ENCODE peak calls at places on chromosomes 5 and 9, in seven cellular contexts. One of them, this sample, is unnamed. For H3K36me3, the result is how much of the 10 kb centered on the place peaks cover.

GRCh38 chr9:32378993-32379729 is 5.3 kb upstream of the ACO1 start:
- DNase-seq in ovary: peak
- DNase-seq in A673: peak
- DNase-seq in heart right ventricle: no peak
- DNase-seq in heart left ventricle: peak
- DNase-seq in endodermal cell: peak
- DNase-seq in PC-9: peak
- DNase-seq in this sample: peak

GRCh38 chr5:95664204-95664786 is 17.7 kb downstream of the RFESD start:
- DNase-seq in heart right ventricle: no peak
- DNase-seq in ovary: peak
- DNase-seq in A673: peak
- DNase-seq in heart left ventricle: no peak
- DNase-seq in endodermal cell: no peak
- DNase-seq in PC-9: peak
- DNase-seq in this sample: no peak

GRCh38 chr9:13163946-13164345 is 115.5 kb downstream of the MPDZ start:
- DNase-seq in heart right ventricle: no peak
- DNase-seq in ovary: no peak
- DNase-seq in heart left ventricle: no peak
- DNase-seq in A673: no peak
- DNase-seq in PC-9: no peak
- DNase-seq in endodermal cell: no peak
- DNase-seq in this sample: no peak

GRCh38 chr9:70195456-70195855 is 63.3 kb upstream of the SMC5 start:
- DNase-seq in heart left ventricle: no peak
- DNase-seq in endodermal cell: no peak
- DNase-seq in A673: no peak
- DNase-seq in ovary: no peak
- DNase-seq in PC-9: no peak
- DNase-seq in heart right ventricle: no peak
- DNase-seq in this sample: no peak

GRCh38 chr9:114424126-114424525 is 36.3 kb upstream of the AKNA start:
- DNase-seq in ovary: no peak
- DNase-seq in A673: no peak
- DNase-seq in heart left ventricle: no peak
- DNase-seq in heart right ventricle: no peak
- DNase-seq in PC-9: no peak
- DNase-seq in endodermal cell: no peak
- DNase-seq in this sample: no peak

GRCh38 chr9:134557331-134557730 is 84.3 kb upstream of the COL5A1 start:
- DNase-seq in heart right ventricle: no peak
- DNase-seq in heart left ventricle: peak
- DNase-seq in A673: no peak
- DNase-seq in endodermal cell: peak
- DNase-seq in ovary: no peak
- DNase-seq in PC-9: no peak
- DNase-seq in this sample: no peak

GRCh38 chr9:132079391-132080071 is at the start of gene MED27:
- DNase-seq in ovary: peak
- DNase-seq in heart right ventricle: peak
- DNase-seq in PC-9: peak
- DNase-seq in endodermal cell: peak
- DNase-seq in heart left ventricle: peak
- DNase-seq in A673: peak
- DNase-seq in this sample: peak

GRCh38 chr5:57174850-57175525 is 1.1 kb downstream of the GPBP1 start:
- DNase-seq in endodermal cell: no peak
- DNase-seq in PC-9: no peak
- DNase-seq in heart left ventricle: no peak
- DNase-seq in ovary: no peak
- DNase-seq in heart right ventricle: no peak
- DNase-seq in A673: no peak
- DNase-seq in this sample: no peak

GRCh38 chr5:60403343-60404006 is 296.5 kb downstream of the DEPDC1B start:
- DNase-seq in PC-9: no peak
- DNase-seq in heart left ventricle: no peak
- DNase-seq in endodermal cell: no peak
- DNase-seq in ovary: no peak
- DNase-seq in heart right ventricle: no peak
- DNase-seq in A673: no peak
- DNase-seq in this sample: no peak

GRCh38 chr9:130328349-130328801 is 62.8 kb downstream of the HMCN2 start:
- DNase-seq in heart left ventricle: no peak
- DNase-seq in A673: no peak
- DNase-seq in ovary: peak
- DNase-seq in PC-9: no peak
- DNase-seq in heart right ventricle: peak
- DNase-seq in endodermal cell: no peak
- DNase-seq in this sample: no peak

GRCh38 chr9:74570879-74571512 is 73.9 kb downstream of the RORB start:
- DNase-seq in heart left ventricle: no peak
- DNase-seq in ovary: no peak
- DNase-seq in A673: peak
- DNase-seq in heart right ventricle: no peak
- DNase-seq in endodermal cell: peak
- DNase-seq in PC-9: peak
- DNase-seq in this sample: peak

GRCh38 chr9:129885018-129885669 is 49.9 kb downstream of the USP20 start:
- DNase-seq in ovary: peak
- DNase-seq in PC-9: no peak
- DNase-seq in heart left ventricle: peak
- DNase-seq in heart right ventricle: peak
- DNase-seq in endodermal cell: peak
- DNase-seq in A673: peak
- DNase-seq in this sample: peak

GRCh38 chr5:127092690-127093089 is 19.4 kb upstream of the C5orf63 start:
- DNase-seq in endodermal cell: peak
- DNase-seq in PC-9: no peak
- DNase-seq in A673: no peak
- DNase-seq in heart left ventricle: no peak
- DNase-seq in heart right ventricle: no peak
- DNase-seq in ovary: no peak
- DNase-seq in this sample: no peak

GRCh38 chr5:116130471-116130870 is 45.6 kb downstream of the COMMD10 start:
- DNase-seq in heart left ventricle: no peak
- DNase-seq in endodermal cell: no peak
- DNase-seq in A673: no peak
- DNase-seq in heart right ventricle: no peak
- DNase-seq in ovary: no peak
- DNase-seq in PC-9: no peak
- DNase-seq in this sample: no peak

GRCh38 chr5:127899214-127899610 is 184.4 kb upstream of the SLC12A2 start:
- DNase-seq in heart left ventricle: no peak
- DNase-seq in A673: no peak
- DNase-seq in endodermal cell: no peak
- DNase-seq in PC-9: no peak
- DNase-seq in ovary: no peak
- DNase-seq in heart right ventricle: no peak
- DNase-seq in this sample: no peak

GRCh38 chr5:168288349-168289245 is 2.8 kb upstream of the WWC1 start:
- DNase-seq in heart right ventricle: no peak
- DNase-seq in PC-9: peak
- DNase-seq in A673: no peak
- DNase-seq in ovary: no peak
- DNase-seq in heart left ventricle: no peak
- DNase-seq in endodermal cell: peak
- DNase-seq in this sample: peak

GRCh38 chr9:133735894-133736293 is 2.3 kb downstream of the SARDH start:
- DNase-seq in heart right ventricle: no peak
- DNase-seq in endodermal cell: no peak
- DNase-seq in ovary: no peak
- DNase-seq in PC-9: no peak
- DNase-seq in A673: no peak
- DNase-seq in heart left ventricle: no peak
- DNase-seq in this sample: no peak

GRCh38 chr5:8842906-8843590 is 702.8 kb downstream of the SEMA5A start:
- DNase-seq in PC-9: no peak
- DNase-seq in heart right ventricle: no peak
- DNase-seq in A673: no peak
- DNase-seq in heart left ventricle: no peak
- DNase-seq in endodermal cell: no peak
- DNase-seq in ovary: no peak
- DNase-seq in this sample: peak

GRCh38 chr9:125241863-125242739 is 958 bp upstream of the HSPA5 start:
- DNase-seq in A673: peak
- DNase-seq in heart left ventricle: peak
- DNase-seq in ovary: no peak
- DNase-seq in endodermal cell: no peak
- DNase-seq in heart right ventricle: peak
- DNase-seq in PC-9: no peak
- DNase-seq in this sample: no peak

GRCh38 chr5:64784451-64785025 is 15.8 kb downstream of the CWC27 start:
- DNase-seq in ovary: peak
- DNase-seq in heart left ventricle: peak
- DNase-seq in PC-9: peak
- DNase-seq in endodermal cell: peak
- DNase-seq in A673: peak
- DNase-seq in heart right ventricle: peak
- DNase-seq in this sample: peak

DNA sequence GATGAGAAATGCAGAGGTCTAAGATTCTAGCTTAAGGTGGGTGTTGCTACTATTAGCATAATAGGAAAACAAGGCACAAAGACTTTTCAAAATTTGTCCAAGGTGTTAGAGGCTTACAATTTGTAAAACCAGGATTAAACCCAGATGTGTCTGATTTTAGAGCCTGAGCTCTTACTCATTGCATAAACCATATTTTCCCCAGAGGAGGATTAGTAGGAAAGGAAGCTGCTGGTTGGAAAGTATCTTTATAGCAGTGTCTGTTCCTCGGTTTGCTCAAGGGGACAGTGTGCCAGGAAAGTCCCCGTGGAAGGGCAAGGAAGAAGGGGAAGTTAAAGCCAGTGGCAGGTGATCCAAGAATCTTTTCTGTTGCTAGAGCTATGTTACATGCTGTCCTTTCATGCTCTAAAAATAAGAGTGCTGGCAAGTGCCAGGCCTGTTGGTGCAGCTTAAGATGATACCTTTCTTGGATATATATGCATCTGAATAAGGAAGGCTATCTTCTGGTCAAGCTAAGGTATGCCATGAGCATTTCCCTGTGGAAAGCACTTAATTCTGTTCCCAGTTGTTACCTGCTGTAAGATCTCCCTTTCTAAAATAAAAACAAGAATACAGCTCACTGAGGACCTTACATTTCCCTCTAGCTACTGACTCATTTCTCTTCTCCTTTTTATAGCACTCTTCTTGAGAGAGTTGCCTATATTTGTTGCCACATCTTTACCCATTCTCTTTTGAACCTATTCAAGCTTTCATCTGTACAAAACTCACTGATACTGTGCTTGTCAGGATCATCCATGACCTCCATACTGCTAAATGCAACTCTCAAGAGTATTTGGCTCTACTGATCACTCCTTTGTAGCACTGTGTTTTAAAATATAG is 8.0 kb downstream of the PDCD1LG2 start:
- DNase-seq in heart right ventricle: no peak
- DNase-seq in PC-9: no peak
- DNase-seq in heart left ventricle: no peak
- DNase-seq in A673: no peak
- DNase-seq in ovary: no peak
- DNase-seq in endodermal cell: no peak
- DNase-seq in this sample: no peak
- H3K4me3 ChIP-seq in heart right ventricle: no peak
- H3K4me3 ChIP-seq in PC-9: no peak
- H3K4me3 ChIP-seq in heart left ventricle: no peak
- H3K4me3 ChIP-seq in A673: no peak
- H3K4me3 ChIP-seq in ovary: no peak
- H3K4me3 ChIP-seq in endodermal cell: no peak
- H3K4me3 ChIP-seq in this sample: no peak

DNA sequence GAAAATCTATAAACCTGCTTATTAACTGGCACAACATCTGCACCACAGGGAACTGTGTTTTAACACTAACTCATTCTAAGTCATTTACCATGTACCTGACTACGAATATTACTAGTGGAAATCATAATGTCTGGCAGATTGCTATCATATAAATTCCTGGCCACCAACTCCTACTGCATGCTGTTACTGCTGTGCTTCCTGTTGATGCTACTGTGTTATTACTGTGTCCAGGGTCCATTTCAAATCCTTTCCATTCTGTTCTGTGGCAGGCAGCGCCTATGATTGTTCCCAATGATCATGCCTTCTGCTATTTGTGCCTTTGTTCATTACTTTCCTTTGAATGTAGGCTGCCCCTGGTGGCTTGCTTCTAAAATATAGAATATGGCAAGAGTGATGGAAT is 4.7 kb upstream of the ZNF131 start:
- DNase-seq in heart left ventricle: no peak
- DNase-seq in endodermal cell: no peak
- DNase-seq in heart right ventricle: no peak
- DNase-seq in ovary: no peak
- DNase-seq in PC-9: no peak
- DNase-seq in A673: no peak
- DNase-seq in this sample: no peak
- TF ChIP-seq CTCF in heart left ventricle: no peak
- TF ChIP-seq CTCF in endodermal cell: no peak
- TF ChIP-seq CTCF in heart right ventricle: no peak
- TF ChIP-seq CTCF in ovary: no peak
- TF ChIP-seq CTCF in PC-9: no peak
- TF ChIP-seq CTCF in A673: no peak
- TF ChIP-seq CTCF in this sample: no peak

DNA sequence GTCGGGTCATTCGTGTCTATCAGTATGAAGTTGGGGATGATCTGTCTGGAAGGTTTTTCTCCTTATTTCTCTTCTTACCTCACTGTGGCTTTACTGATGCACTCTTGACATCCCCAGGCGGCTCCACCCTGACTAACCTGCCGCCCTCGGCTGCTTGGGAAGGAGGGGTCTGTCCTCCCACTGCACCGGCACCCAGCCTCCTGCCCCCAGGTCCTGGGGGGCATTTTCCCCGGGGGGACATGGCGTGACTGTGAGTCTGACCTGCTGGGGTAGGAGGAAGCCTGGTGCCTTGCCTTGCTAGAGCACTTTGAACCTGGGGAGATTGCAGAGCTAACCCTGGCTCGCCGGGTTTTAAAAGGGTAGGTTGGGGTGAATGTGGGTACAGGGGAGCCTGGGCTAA is 27.5 kb downstream of the DYNC2I2 start:
- DNase-seq in PC-9: no peak
- DNase-seq in endodermal cell: no peak
- DNase-seq in A673: no peak
- DNase-seq in heart left ventricle: no peak
- DNase-seq in heart right ventricle: no peak
- DNase-seq in ovary: no peak
- DNase-seq in this sample: no peak
- H3K36me3 ChIP-seq in PC-9: under half
- H3K36me3 ChIP-seq in endodermal cell: half or more
- H3K36me3 ChIP-seq in A673: half or more
- H3K36me3 ChIP-seq in heart left ventricle: under half
- H3K36me3 ChIP-seq in heart right ventricle: under half
- H3K36me3 ChIP-seq in ovary: under half
- H3K36me3 ChIP-seq in this sample: half or more

DNA sequence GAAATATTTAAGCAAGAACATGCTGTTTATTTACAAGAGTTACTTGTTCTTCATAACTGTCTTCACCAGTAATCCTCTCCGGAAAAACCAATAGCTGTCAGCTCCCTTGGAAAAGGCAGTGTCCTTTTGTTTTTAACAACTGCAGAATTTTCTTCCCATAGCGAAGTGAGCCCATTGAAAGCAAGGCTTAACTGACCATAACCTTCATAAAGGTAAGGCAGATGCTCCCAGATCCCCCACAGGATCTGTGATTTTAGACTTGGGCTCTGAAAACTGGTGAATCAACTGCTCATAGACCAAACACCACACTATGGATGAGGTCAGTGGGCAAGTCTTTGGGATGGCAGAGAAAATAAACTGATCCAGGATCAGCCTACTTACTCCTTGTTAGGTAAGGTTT is 155.0 kb downstream of the GLIS3 start:
- DNase-seq in ovary: no peak
- DNase-seq in A673: no peak
- DNase-seq in heart left ventricle: no peak
- DNase-seq in heart right ventricle: no peak
- DNase-seq in endodermal cell: no peak
- DNase-seq in PC-9: no peak
- DNase-seq in this sample: no peak
- H3K4me3 ChIP-seq in ovary: no peak
- H3K4me3 ChIP-seq in A673: no peak
- H3K4me3 ChIP-seq in heart left ventricle: no peak
- H3K4me3 ChIP-seq in heart right ventricle: peak
- H3K4me3 ChIP-seq in endodermal cell: no peak
- H3K4me3 ChIP-seq in PC-9: no peak
- H3K4me3 ChIP-seq in this sample: no peak